ENCODE peak calls at places on chromosome 13, in four cellular contexts. U is mammary epithelial cell, H is fibroblast of the aortic adventitia, R is fibroblast of lung. V is an unnamed sample.

GRCh38 chr13:59834801-59835200 is 328.9 kb downstream of the DIAPH3 start:
- DNase-seq in U (peak), H (peak), R (peak), V (peak)

GRCh38 chr13:99275093-99275469 is 16.9 kb upstream of the GPR18 start:
- DNase-seq in U (peak), H (peak), R (peak), V (peak)

GRCh38 chr13:101763191-101763590 is 310.7 kb downstream of the ITGBL1 start:
- DNase-seq in U (peak), H (no peak), R (no peak), V (no peak)

GRCh38 chr13:99982021-99982740 is 597 bp downstream of the ZIC2 start:
- DNase-seq in U (peak), H (no peak), R (no peak), V (no peak)

GRCh38 chr13:96104516-96104915 is 14.6 kb downstream of the HS6ST3 start:
- DNase-seq in U (no peak), H (no peak), R (no peak), V (no peak)

GRCh38 chr13:99218545-99218944 is 17.9 kb downstream of the UBAC2 start:
- DNase-seq in U (no peak), H (peak), R (no peak), V (no peak)

GRCh38 chr13:44620057-44620456 is 43.9 kb upstream of the TSC22D1 start:
- DNase-seq in U (peak), H (peak), R (peak), V (peak)

GRCh38 chr13:108610517-108610916 is 18.9 kb upstream of the MYO16 start:
- DNase-seq in U (no peak), H (no peak), R (no peak), V (no peak)

GRCh38 chr13:114064516-114065140 is 67.8 kb downstream of the RASA3 start:
- DNase-seq in U (peak), H (peak), R (peak), V (peak)

GRCh38 chr13:49681837-49682236 is 9.4 kb downstream of the EBPL start:
- DNase-seq in U (peak), H (no peak), R (peak), V (peak)

GRCh38 chr13:100063333-100063732 is 25.6 kb upstream of the PCCA start:
- DNase-seq in U (no peak), H (no peak), R (peak), V (peak)

GRCh38 chr13:76512676-76513277 is 373.4 kb downstream of the KCTD12 start:
- DNase-seq in U (peak), H (peak), R (peak), V (peak)

GRCh38 chr13:71525004-71525403 is 342.0 kb downstream of the DACH1 start:
- DNase-seq in U (no peak), H (no peak), R (peak), V (no peak)

GRCh38 chr13:89361909-89362308 is 1690.7 kb downstream of the SLITRK5 start:
- DNase-seq in U (peak), H (peak), R (peak), V (no peak)

GRCh38 chr13:99265162-99265822 is 7.1 kb upstream of the GPR18 start:
- DNase-seq in U (no peak), H (no peak), R (no peak), V (no peak)

GRCh38 chr13:106619688-106620555 is 52.0 kb upstream of the ARGLU1 start:
- DNase-seq in U (peak), H (peak), R (peak), V (peak)
- H3K4me3 ChIP-seq in U (no peak), H (peak), R (no peak), V (no peak)

DNA sequence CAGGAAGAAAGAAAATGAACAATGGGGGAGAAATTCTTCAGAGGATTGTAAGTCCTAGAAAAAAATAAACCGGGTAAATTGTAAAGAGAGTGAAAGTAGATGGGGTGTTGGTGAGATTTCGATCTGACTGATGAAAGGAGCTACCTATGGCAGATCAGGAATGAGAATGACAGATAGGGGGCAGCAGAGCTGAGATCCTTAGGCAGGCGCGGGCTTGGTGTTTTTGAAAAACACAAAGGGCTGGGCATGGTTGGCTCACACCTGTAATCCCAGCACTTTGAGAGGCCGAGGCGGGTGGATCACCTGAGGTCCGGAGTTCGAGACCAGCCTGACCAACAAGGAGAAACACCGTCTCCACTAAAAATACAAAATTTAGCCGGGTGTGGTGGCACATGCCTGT is 1468.6 kb upstream of the SLC10A2 start:
- DNase-seq in U (no peak), H (no peak), R (no peak), V (no peak)
- TF ChIP-seq CTCF in U (no peak), H (no peak), R (peak), V (no peak)

GRCh38 chr13:19860884-19861655 is 2.4 kb downstream of the ZMYM5 start:
- DNase-seq in U (peak), H (peak), R (peak), V (peak)
- H3K4me3 ChIP-seq in U (peak), H (peak), R (peak), V (peak)

GRCh38 chr13:35594096-35594495 is 117.6 kb upstream of the MAB21L1 start:
- DNase-seq in U (no peak), H (no peak), R (no peak), V (peak)

GRCh38 chr13:35598233-35598632 is 121.7 kb upstream of the MAB21L1 start:
- DNase-seq in U (no peak), H (no peak), R (no peak), V (no peak)

GRCh38 chr13:35598790-35599369 is 122.4 kb upstream of the MAB21L1 start:
- DNase-seq in U (no peak), H (peak), R (no peak), V (no peak)

GRCh38 chr13:35597451-35597850 is 121.0 kb upstream of the MAB21L1 start:
- DNase-seq in U (peak), H (no peak), R (no peak), V (no peak)

GRCh38 chr13:35596299-35596698 is 119.8 kb upstream of the MAB21L1 start:
- DNase-seq in U (no peak), H (no peak), R (no peak), V (no peak)
- TF ChIP-seq CTCF in U (no peak), H (no peak), R (no peak), V (no peak)

DNA sequence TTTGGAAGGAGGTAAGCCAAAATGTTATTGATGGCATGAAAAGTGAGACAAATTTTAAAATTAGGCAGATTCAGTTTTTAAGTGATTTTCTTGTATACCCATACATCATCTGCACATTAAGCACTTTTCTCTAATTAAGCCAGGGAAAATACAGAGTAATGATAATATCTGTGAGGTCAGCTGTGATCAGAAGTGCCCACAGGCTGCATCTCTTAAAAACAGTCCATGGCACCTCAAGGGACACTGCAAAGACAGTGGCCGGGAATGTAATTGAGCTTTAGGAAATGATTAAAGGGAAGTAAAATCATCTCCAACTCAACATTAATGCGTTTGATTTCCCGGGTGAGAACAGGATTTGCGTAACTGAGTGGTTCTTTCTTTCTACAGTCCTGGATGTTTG is 2.0 kb downstream of the COL4A1 start:
- DNase-seq in U (no peak), H (no peak), R (no peak), V (no peak)
- H3K4me3 ChIP-seq in U (no peak), H (peak), R (peak), V (peak)

DNA sequence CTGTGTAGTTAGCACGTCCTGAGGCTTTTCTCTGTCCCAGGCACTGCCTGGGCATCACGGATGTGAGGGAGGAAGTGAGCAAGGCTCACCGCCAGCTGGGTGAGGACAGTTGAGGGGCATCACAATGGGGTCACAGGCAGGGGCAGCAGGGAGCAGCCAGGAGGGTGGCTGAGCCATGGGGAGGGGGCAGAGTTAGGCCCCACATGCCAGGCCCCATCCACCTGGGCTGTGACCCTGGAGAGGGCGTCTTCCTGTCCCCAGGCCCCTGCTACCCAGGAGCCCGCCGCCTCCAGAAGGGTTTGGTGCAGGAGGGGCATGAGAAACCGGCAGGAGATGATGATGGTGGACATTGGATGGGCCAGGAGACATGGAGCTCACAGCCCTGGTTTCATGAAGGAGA is 56.8 kb upstream of the F7 start:
- DNase-seq in U (no peak), H (no peak), R (no peak), V (no peak)
- TF ChIP-seq CTCF in U (no peak), H (no peak), R (no peak), V (no peak)

V was measured in foreskin fibroblast.